ENCODE peak calls at places on chromosomes 12 and 14, in eight cellular contexts. One of them, this sample, is unnamed.

GRCh38 chr14:95167177-95167576 is 9.8 kb upstream of the DICER1 start:
- DNase-seq in spleen: no peak
- DNase-seq in heart right ventricle: no peak
- DNase-seq in iPS DF 6.9: no peak
- DNase-seq in substantia nigra: no peak
- DNase-seq in heart left ventricle: no peak
- DNase-seq in left ventricle myocardium inferior: no peak
- DNase-seq in CD8-positive, alpha-beta memory T cell: no peak
- DNase-seq in this sample: no peak

GRCh38 chr14:61601923-61602732 is 93.2 kb upstream of the HIF1A start:
- DNase-seq in substantia nigra: no peak
- DNase-seq in spleen: no peak
- DNase-seq in left ventricle myocardium inferior: no peak
- DNase-seq in CD8-positive, alpha-beta memory T cell: no peak
- DNase-seq in heart right ventricle: no peak
- DNase-seq in iPS DF 6.9: no peak
- DNase-seq in heart left ventricle: no peak
- DNase-seq in this sample: no peak

GRCh38 chr14:34035177-34035933 is 84.5 kb upstream of the EGLN3 start:
- DNase-seq in spleen: no peak
- DNase-seq in left ventricle myocardium inferior: peak; percentile 74
- DNase-seq in heart right ventricle: peak; percentile 46
- DNase-seq in CD8-positive, alpha-beta memory T cell: no peak
- DNase-seq in iPS DF 6.9: no peak
- DNase-seq in substantia nigra: no peak
- DNase-seq in heart left ventricle: peak; percentile 59
- DNase-seq in this sample: no peak

GRCh38 chr12:29545102-29545467 is 47.6 kb upstream of the OVCH1 start:
- DNase-seq in CD8-positive, alpha-beta memory T cell: no peak
- DNase-seq in iPS DF 6.9: no peak
- DNase-seq in heart left ventricle: no peak
- DNase-seq in heart right ventricle: no peak
- DNase-seq in substantia nigra: no peak
- DNase-seq in left ventricle myocardium inferior: no peak
- DNase-seq in spleen: no peak
- DNase-seq in this sample: no peak

GRCh38 chr12:11638271-11638916 is 11.1 kb upstream of the ETV6 start:
- DNase-seq in heart right ventricle: no peak
- DNase-seq in CD8-positive, alpha-beta memory T cell: no peak
- DNase-seq in left ventricle myocardium inferior: no peak
- DNase-seq in iPS DF 6.9: no peak
- DNase-seq in substantia nigra: no peak
- DNase-seq in heart left ventricle: no peak
- DNase-seq in spleen: no peak
- DNase-seq in this sample: no peak

GRCh38 chr12:108091351-108091750 is 37.7 kb upstream of the WSCD2 start:
- DNase-seq in substantia nigra: no peak
- DNase-seq in left ventricle myocardium inferior: no peak
- DNase-seq in heart left ventricle: no peak
- DNase-seq in heart right ventricle: no peak
- DNase-seq in iPS DF 6.9: no peak
- DNase-seq in CD8-positive, alpha-beta memory T cell: no peak
- DNase-seq in spleen: no peak
- DNase-seq in this sample: no peak

GRCh38 chr14:65226824-65227604 is 124.7 kb upstream of the MAX start:
- DNase-seq in iPS DF 6.9: no peak
- DNase-seq in heart left ventricle: no peak
- DNase-seq in spleen: peak; percentile 43
- DNase-seq in left ventricle myocardium inferior: no peak
- DNase-seq in substantia nigra: no peak
- DNase-seq in heart right ventricle: no peak
- DNase-seq in CD8-positive, alpha-beta memory T cell: no peak
- DNase-seq in this sample: no peak

GRCh38 chr14:76784266-76784874 is 23.1 kb downstream of the VASH1 start:
- DNase-seq in heart right ventricle: no peak
- DNase-seq in spleen: peak; percentile 55
- DNase-seq in CD8-positive, alpha-beta memory T cell: no peak
- DNase-seq in iPS DF 6.9: no peak
- DNase-seq in substantia nigra: no peak
- DNase-seq in left ventricle myocardium inferior: no peak
- DNase-seq in heart left ventricle: no peak
- DNase-seq in this sample: no peak

GRCh38 chr12:29334911-29335310 is 46.1 kb downstream of the ERGIC2 start:
- DNase-seq in left ventricle myocardium inferior: no peak
- DNase-seq in CD8-positive, alpha-beta memory T cell: no peak
- DNase-seq in heart right ventricle: no peak
- DNase-seq in heart left ventricle: no peak
- DNase-seq in spleen: no peak
- DNase-seq in iPS DF 6.9: no peak
- DNase-seq in substantia nigra: no peak
- DNase-seq in this sample: no peak

GRCh38 chr14:76546426-76547221 is 170.7 kb downstream of the ESRRB start:
- DNase-seq in substantia nigra: no peak
- DNase-seq in left ventricle myocardium inferior: no peak
- DNase-seq in CD8-positive, alpha-beta memory T cell: no peak
- DNase-seq in heart left ventricle: no peak
- DNase-seq in heart right ventricle: no peak
- DNase-seq in iPS DF 6.9: peak; percentile 81
- DNase-seq in spleen: no peak
- DNase-seq in this sample: no peak

GRCh38 chr12:77685112-77685511 is 145.6 kb upstream of the NAV3 start:
- DNase-seq in CD8-positive, alpha-beta memory T cell: no peak
- DNase-seq in heart left ventricle: peak; percentile 55
- DNase-seq in heart right ventricle: no peak
- DNase-seq in left ventricle myocardium inferior: no peak
- DNase-seq in iPS DF 6.9: peak; percentile 61
- DNase-seq in substantia nigra: peak; percentile 7
- DNase-seq in spleen: no peak
- DNase-seq in this sample: peak; percentile 40

GRCh38 chr12:83102499-83102898 is 415.8 kb downstream of the TMTC2 start:
- DNase-seq in substantia nigra: no peak
- DNase-seq in heart right ventricle: no peak
- DNase-seq in iPS DF 6.9: no peak
- DNase-seq in spleen: no peak
- DNase-seq in heart left ventricle: no peak
- DNase-seq in left ventricle myocardium inferior: no peak
- DNase-seq in CD8-positive, alpha-beta memory T cell: no peak
- DNase-seq in this sample: no peak

GRCh38 chr12:125185740-125186470 is 120.7 kb downstream of the AACS start:
- DNase-seq in substantia nigra: peak; percentile 50
- DNase-seq in spleen: peak; percentile 84
- DNase-seq in heart left ventricle: peak; percentile 87
- DNase-seq in CD8-positive, alpha-beta memory T cell: no peak
- DNase-seq in iPS DF 6.9: no peak
- DNase-seq in heart right ventricle: peak; percentile 83
- DNase-seq in left ventricle myocardium inferior: peak; percentile 82
- DNase-seq in this sample: no peak

GRCh38 chr14:100476012-100476822 is 111.0 kb downstream of the BEGAIN start:
- DNase-seq in heart left ventricle: no peak
- DNase-seq in CD8-positive, alpha-beta memory T cell: no peak
- DNase-seq in substantia nigra: no peak
- DNase-seq in iPS DF 6.9: no peak
- DNase-seq in spleen: no peak
- DNase-seq in left ventricle myocardium inferior: no peak
- DNase-seq in heart right ventricle: no peak
- DNase-seq in this sample: no peak

GRCh38 chr14:59698793-59699192 is 122.2 kb upstream of the CCDC175 start:
- DNase-seq in spleen: no peak
- DNase-seq in iPS DF 6.9: no peak
- DNase-seq in heart left ventricle: no peak
- DNase-seq in CD8-positive, alpha-beta memory T cell: no peak
- DNase-seq in heart right ventricle: no peak
- DNase-seq in left ventricle myocardium inferior: no peak
- DNase-seq in substantia nigra: no peak
- DNase-seq in this sample: no peak

GRCh38 chr12:115450017-115450416 is 766.0 kb upstream of the TBX3 start:
- DNase-seq in substantia nigra: no peak
- DNase-seq in left ventricle myocardium inferior: no peak
- DNase-seq in CD8-positive, alpha-beta memory T cell: no peak
- DNase-seq in iPS DF 6.9: no peak
- DNase-seq in heart left ventricle: no peak
- DNase-seq in heart right ventricle: no peak
- DNase-seq in spleen: no peak
- DNase-seq in this sample: no peak

GRCh38 chr14:95691591-95691990 is 5.4 kb downstream of the TCL1B start:
- DNase-seq in heart right ventricle: no peak
- DNase-seq in substantia nigra: no peak
- DNase-seq in iPS DF 6.9: no peak
- DNase-seq in heart left ventricle: no peak
- DNase-seq in CD8-positive, alpha-beta memory T cell: no peak
- DNase-seq in spleen: no peak
- DNase-seq in left ventricle myocardium inferior: no peak
- DNase-seq in this sample: no peak

GRCh38 chr12:105092336-105092735 is 8.1 kb upstream of the ALDH1L2 start:
- DNase-seq in left ventricle myocardium inferior: no peak
- DNase-seq in iPS DF 6.9: peak; percentile 88
- DNase-seq in spleen: no peak
- DNase-seq in heart right ventricle: no peak
- DNase-seq in substantia nigra: no peak
- DNase-seq in heart left ventricle: no peak
- DNase-seq in CD8-positive, alpha-beta memory T cell: no peak
- DNase-seq in this sample: no peak

GRCh38 chr14:89033756-89034155 is 209.3 kb downstream of the TTC8 start:
- DNase-seq in iPS DF 6.9: no peak
- DNase-seq in spleen: no peak
- DNase-seq in CD8-positive, alpha-beta memory T cell: no peak
- DNase-seq in substantia nigra: no peak
- DNase-seq in left ventricle myocardium inferior: no peak
- DNase-seq in heart left ventricle: no peak
- DNase-seq in heart right ventricle: no peak
- DNase-seq in this sample: no peak

GRCh38 chr12:5565933-5566632 is 134.2 kb downstream of the NTF3 start:
- DNase-seq in iPS DF 6.9: no peak
- DNase-seq in substantia nigra: no peak
- DNase-seq in CD8-positive, alpha-beta memory T cell: no peak
- DNase-seq in heart right ventricle: no peak
- DNase-seq in spleen: no peak
- DNase-seq in heart left ventricle: no peak
- DNase-seq in left ventricle myocardium inferior: no peak
- DNase-seq in this sample: no peak

GRCh38 chr14:31943861-31944255 is 133.2 kb upstream of the ARHGAP5 start:
- DNase-seq in heart left ventricle: no peak
- DNase-seq in CD8-positive, alpha-beta memory T cell: no peak
- DNase-seq in left ventricle myocardium inferior: no peak
- DNase-seq in heart right ventricle: no peak
- DNase-seq in iPS DF 6.9: no peak
- DNase-seq in spleen: no peak
- DNase-seq in substantia nigra: no peak
- DNase-seq in this sample: no peak

GRCh38 chr12:15220961-15221885 is at the start of gene RERG:
- DNase-seq in heart left ventricle: peak; percentile 92
- DNase-seq in heart right ventricle: peak; percentile 86
- DNase-seq in iPS DF 6.9: peak; percentile 84
- DNase-seq in substantia nigra: peak; percentile 74
- DNase-seq in CD8-positive, alpha-beta memory T cell: peak; percentile 47
- DNase-seq in spleen: peak; percentile 94
- DNase-seq in left ventricle myocardium inferior: peak; percentile 80
- DNase-seq in this sample: peak; percentile 72

DNA sequence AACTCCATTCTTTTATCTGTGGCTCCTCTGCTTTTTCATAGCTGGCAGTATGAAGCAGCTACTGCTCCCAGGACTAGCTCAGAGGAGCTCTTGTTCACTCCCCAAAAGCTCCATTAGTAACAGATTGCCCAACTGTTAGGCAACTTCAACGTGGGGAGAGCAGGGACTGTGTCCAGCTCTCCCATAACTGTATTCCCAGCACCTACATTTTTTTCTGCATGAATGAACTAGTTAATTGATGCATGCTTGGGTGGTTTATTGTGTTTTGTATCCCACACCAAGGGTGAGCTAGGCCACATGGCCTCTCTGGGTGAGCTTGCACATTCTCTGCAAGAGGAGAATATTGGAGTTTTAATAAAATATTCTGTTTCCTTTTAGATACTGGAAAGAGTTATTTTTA is 15.2 kb downstream of the STON2 start:
- DNase-seq in substantia nigra: no peak
- DNase-seq in iPS DF 6.9: no peak
- DNase-seq in spleen: no peak
- DNase-seq in heart right ventricle: no peak
- DNase-seq in CD8-positive, alpha-beta memory T cell: no peak
- DNase-seq in left ventricle myocardium inferior: no peak
- DNase-seq in heart left ventricle: no peak
- DNase-seq in this sample: no peak
- H3K27ac ChIP-seq in substantia nigra: no peak overlapping the region
- H3K27ac ChIP-seq in iPS DF 6.9: no peak overlapping the region
- H3K27ac ChIP-seq in spleen: no peak overlapping the region
- H3K27ac ChIP-seq in heart right ventricle: no peak overlapping the region
- H3K27ac ChIP-seq in CD8-positive, alpha-beta memory T cell: no peak overlapping the region
- H3K27ac ChIP-seq in left ventricle myocardium inferior: no peak overlapping the region
- H3K27ac ChIP-seq in heart left ventricle: no peak overlapping the region
- H3K27ac ChIP-seq in this sample: no peak overlapping the region

DNA sequence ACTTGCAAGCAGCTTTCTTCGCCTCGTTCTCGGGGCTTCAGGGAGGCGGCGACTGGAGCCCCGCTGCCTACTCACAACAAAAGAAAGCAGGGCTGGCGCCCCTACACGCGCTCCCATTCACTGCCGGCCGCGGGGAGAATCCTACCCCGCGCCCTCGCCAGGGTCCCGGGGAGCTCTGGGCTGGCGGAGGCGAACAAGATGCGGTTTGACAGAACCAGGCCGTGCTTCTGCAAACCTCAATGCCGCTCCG is 820 bp downstream of the TBX5 start:
- DNase-seq in left ventricle myocardium inferior: no peak
- DNase-seq in heart right ventricle: no peak
- DNase-seq in CD8-positive, alpha-beta memory T cell: no peak
- DNase-seq in spleen: no peak
- DNase-seq in substantia nigra: no peak
- DNase-seq in heart left ventricle: no peak
- DNase-seq in iPS DF 6.9: no peak
- DNase-seq in this sample: no peak
- H3K27ac ChIP-seq in left ventricle myocardium inferior: peak overlapping the region; percentile 94
- H3K27ac ChIP-seq in heart right ventricle: peak overlapping the region; percentile 92
- H3K27ac ChIP-seq in CD8-positive, alpha-beta memory T cell: no peak overlapping the region
- H3K27ac ChIP-seq in spleen: no peak overlapping the region
- H3K27ac ChIP-seq in substantia nigra: no peak overlapping the region
- H3K27ac ChIP-seq in heart left ventricle: peak overlapping the region; percentile 95
- H3K27ac ChIP-seq in iPS DF 6.9: no peak overlapping the region
- H3K27ac ChIP-seq in this sample: no peak overlapping the region

GRCh38 chr12:53604581-53604980 is 21.6 kb downstream of the ATF7 start:
- DNase-seq in spleen: no peak
- DNase-seq in heart left ventricle: no peak
- DNase-seq in substantia nigra: no peak
- DNase-seq in heart right ventricle: no peak
- DNase-seq in left ventricle myocardium inferior: no peak
- DNase-seq in CD8-positive, alpha-beta memory T cell: no peak
- DNase-seq in iPS DF 6.9: no peak
- DNase-seq in this sample: no peak
- H3K27ac ChIP-seq in spleen: no peak overlapping the region
- H3K27ac ChIP-seq in heart left ventricle: no peak overlapping the region
- H3K27ac ChIP-seq in substantia nigra: peak overlapping the region; percentile 52
- H3K27ac ChIP-seq in heart right ventricle: no peak overlapping the region
- H3K27ac ChIP-seq in left ventricle myocardium inferior: no peak overlapping the region
- H3K27ac ChIP-seq in CD8-positive, alpha-beta memory T cell: no peak overlapping the region
- H3K27ac ChIP-seq in iPS DF 6.9: no peak overlapping the region
- H3K27ac ChIP-seq in this sample: no peak overlapping the region

DNA sequence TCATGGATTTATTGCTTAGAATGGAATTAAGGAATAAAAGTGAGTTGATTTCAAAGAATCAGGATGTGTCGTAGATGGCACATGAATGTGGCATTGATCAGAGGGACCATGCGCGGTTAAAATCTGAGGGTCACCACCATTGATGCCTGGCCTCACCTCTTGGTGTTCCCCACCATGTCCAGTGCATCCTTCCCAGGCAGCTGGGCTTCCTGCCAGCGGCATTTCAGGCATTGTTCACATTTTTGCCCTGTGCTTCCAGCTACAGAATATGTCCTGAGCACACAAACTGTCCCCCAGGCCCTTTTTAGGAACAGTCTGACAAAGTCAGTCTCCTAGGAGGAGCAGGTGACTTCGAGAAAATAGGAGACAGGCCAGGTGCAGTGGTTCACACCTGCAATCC is 42.0 kb upstream of the TSPAN9 start:
- DNase-seq in iPS DF 6.9: no peak
- DNase-seq in CD8-positive, alpha-beta memory T cell: no peak
- DNase-seq in spleen: peak; percentile 42
- DNase-seq in left ventricle myocardium inferior: no peak
- DNase-seq in heart right ventricle: no peak
- DNase-seq in heart left ventricle: peak; percentile 49
- DNase-seq in substantia nigra: no peak
- DNase-seq in this sample: no peak
- H3K27ac ChIP-seq in iPS DF 6.9: no peak overlapping the region
- H3K27ac ChIP-seq in CD8-positive, alpha-beta memory T cell: no peak overlapping the region
- H3K27ac ChIP-seq in spleen: no peak overlapping the region
- H3K27ac ChIP-seq in left ventricle myocardium inferior: no peak overlapping the region
- H3K27ac ChIP-seq in heart right ventricle: no peak overlapping the region
- H3K27ac ChIP-seq in heart left ventricle: no peak overlapping the region
- H3K27ac ChIP-seq in substantia nigra: peak overlapping the region; percentile 95
- H3K27ac ChIP-seq in this sample: no peak overlapping the region

This sample was measured in tibial nerve.